ENCODE peak calls at places on chromosomes 3 and 15, in ten cellular contexts. S, H, Y, W, G, I, E, J, V and C are unnamed samples.

GRCh38 chr3:186454881-186455703 is 89.1 kb downstream of the CRYGS start:
- DNase-seq in S (no peak), H (no peak), Y (no peak), W (no peak), G (no peak), I (no peak), E (no peak), J (no peak), V (no peak), C (no peak)

GRCh38 chr3:143199998-143200909 is 80.7 kb downstream of the CHST2 start:
- DNase-seq in S (no peak), H (no peak), Y (no peak), W (no peak), G (no peak), I (no peak), E (no peak), J (no peak), V (no peak), C (no peak)

GRCh38 chr15:71743861-71744382 is 66.4 kb upstream of the NR2E3 start:
- DNase-seq in S (peak), H (no peak), Y (no peak), W (peak), G (peak), I (peak), E (no peak), J (no peak), V (no peak), C (no peak)

GRCh38 chr3:66655119-66655518 is 154.3 kb upstream of the LRIG1 start:
- DNase-seq in S (no peak), H (no peak), Y (no peak), W (no peak), G (no peak), I (no peak), E (no peak), J (no peak), V (no peak), C (no peak)

GRCh38 chr15:65738649-65739048 is 53.4 kb downstream of the DENND4A start:
- DNase-seq in S (no peak), H (no peak), Y (no peak), W (no peak), G (no peak), I (no peak), E (no peak), J (no peak), V (no peak), C (no peak)

GRCh38 chr3:119035014-119035346 is 334 bp upstream of the IGSF11 start:
- DNase-seq in S (no peak), H (no peak), Y (no peak), W (no peak), G (no peak), I (no peak), E (no peak), J (no peak), V (no peak), C (no peak)

GRCh38 chr15:80241508-80241907 is 10.5 kb downstream of the CTXND1 start:
- DNase-seq in S (no peak), H (no peak), Y (no peak), W (no peak), G (no peak), I (no peak), E (no peak), J (no peak), V (no peak), C (no peak)

GRCh38 chr15:67025719-67026118 is 39.7 kb upstream of the SMAD3 start:
- DNase-seq in S (no peak), H (no peak), Y (no peak), W (no peak), G (peak), I (no peak), E (no peak), J (no peak), V (peak), C (no peak)

GRCh38 chr3:127410137-127410488 is 122.3 kb upstream of the PRR20G start:
- DNase-seq in S (no peak), H (peak), Y (no peak), W (no peak), G (no peak), I (peak), E (peak), J (no peak), V (peak), C (no peak)

GRCh38 chr15:56045068-56045748 is 51.8 kb upstream of the NEDD4 start:
- DNase-seq in S (no peak), H (no peak), Y (no peak), W (no peak), G (no peak), I (no peak), E (no peak), J (no peak), V (no peak), C (no peak)

GRCh38 chr15:62464705-62465104 is 299.6 kb upstream of the C2CD4B start:
- DNase-seq in S (no peak), H (no peak), Y (no peak), W (no peak), G (no peak), I (no peak), E (no peak), J (no peak), V (peak), C (no peak)

GRCh38 chr15:28935316-28935715 is 49.5 kb downstream of the APBA2 start:
- DNase-seq in S (peak), H (no peak), Y (no peak), W (no peak), G (no peak), I (no peak), E (no peak), J (no peak), V (peak), C (no peak)

GRCh38 chr3:29466442-29466841 is 185.6 kb downstream of the RBMS3 start:
- DNase-seq in S (no peak), H (no peak), Y (no peak), W (no peak), G (no peak), I (no peak), E (no peak), J (no peak), V (no peak), C (no peak)

GRCh38 chr3:17605032-17605431 is 137.4 kb downstream of the TBC1D5 start:
- DNase-seq in S (no peak), H (no peak), Y (peak), W (no peak), G (no peak), I (no peak), E (no peak), J (no peak), V (no peak), C (no peak)

GRCh38 chr3:56076746-56077145 is 391.5 kb downstream of the ERC2 start:
- DNase-seq in S (no peak), H (no peak), Y (no peak), W (no peak), G (no peak), I (no peak), E (no peak), J (no peak), V (no peak), C (no peak)

GRCh38 chr3:108528459-108529231 is 18.2 kb upstream of the MYH15 start:
- DNase-seq in S (no peak), H (no peak), Y (no peak), W (peak), G (no peak), I (no peak), E (no peak), J (peak), V (no peak), C (peak)

GRCh38 chr3:174541708-174542107 is 317.4 kb upstream of the NAALADL2 start:
- DNase-seq in S (no peak), H (no peak), Y (no peak), W (no peak), G (no peak), I (no peak), E (no peak), J (no peak), V (no peak), C (no peak)

GRCh38 chr15:56815247-56815646 is 81.9 kb upstream of the ZNF280D start:
- DNase-seq in S (peak), H (no peak), Y (peak), W (no peak), G (peak), I (no peak), E (no peak), J (no peak), V (no peak), C (no peak)

GRCh38 chr3:131804565-131805133 is 230.2 kb downstream of the CPNE4 start:
- DNase-seq in S (no peak), H (no peak), Y (no peak), W (no peak), G (no peak), I (no peak), E (no peak), J (no peak), V (no peak), C (no peak)

GRCh38 chr3:179074656-179075055 is 3.0 kb upstream of the ZMAT3 start:
- DNase-seq in S (no peak), H (no peak), Y (no peak), W (no peak), G (no peak), I (no peak), E (no peak), J (no peak), V (no peak), C (no peak)

GRCh38 chr15:31245756-31246155 is 80.9 kb upstream of the KLF13 start:
- DNase-seq in S (no peak), H (no peak), Y (no peak), W (no peak), G (no peak), I (no peak), E (no peak), J (no peak), V (peak), C (no peak)

GRCh38 chr15:101070502-101071273 is 151.5 kb downstream of the LRRK1 start:
- DNase-seq in S (no peak), H (no peak), Y (no peak), W (no peak), G (no peak), I (no peak), E (no peak), J (no peak), V (no peak), C (no peak)

GRCh38 chr3:65894679-65895078 is 144.0 kb downstream of the MAGI1 start:
- DNase-seq in S (no peak), H (no peak), Y (no peak), W (no peak), G (no peak), I (no peak), E (no peak), J (no peak), V (no peak), C (no peak)

GRCh38 chr3:196192036-196193001 is 18.9 kb downstream of the ZDHHC19 start:
- DNase-seq in S (no peak), H (no peak), Y (no peak), W (no peak), G (peak), I (peak), E (no peak), J (peak), V (no peak), C (no peak)

GRCh38 chr15:100714749-100715342 is 112.5 kb downstream of the ASB7 start:
- DNase-seq in S (no peak), H (peak), Y (no peak), W (no peak), G (no peak), I (no peak), E (no peak), J (no peak), V (no peak), C (no peak)

GRCh38 chr3:38669668-38670067 is 20.2 kb upstream of the SCN5A start:
- DNase-seq in S (no peak), H (no peak), Y (no peak), W (no peak), G (no peak), I (no peak), E (no peak), J (no peak), V (no peak), C (no peak)

GRCh38 chr15:70854669-70854976 is 666 bp upstream of the LARP6 start:
- DNase-seq in S (no peak), H (no peak), Y (no peak), W (no peak), G (no peak), I (no peak), E (no peak), J (no peak), V (no peak), C (no peak)

GRCh38 chr3:151439652-151440125 is 21.2 kb downstream of the IGSF10 start:
- DNase-seq in S (peak), H (no peak), Y (peak), W (no peak), G (no peak), I (no peak), E (no peak), J (no peak), V (no peak), C (no peak)

GRCh38 chr3:126543457-126544090 is 15.2 kb downstream of the C3orf22 start:
- DNase-seq in S (no peak), H (peak), Y (no peak), W (no peak), G (peak), I (peak), E (no peak), J (no peak), V (peak), C (no peak)

GRCh38 chr3:160722331-160722730 is 33.7 kb upstream of the PPM1L start:
- DNase-seq in S (no peak), H (no peak), Y (no peak), W (no peak), G (no peak), I (no peak), E (no peak), J (no peak), V (no peak), C (no peak)

GRCh38 chr3:17810759-17811158 is 68.3 kb upstream of the TBC1D5 start:
- DNase-seq in S (peak), H (no peak), Y (peak), W (no peak), G (no peak), I (no peak), E (no peak), J (no peak), V (no peak), C (no peak)

GRCh38 chr15:97504031-97504430 is 456.5 kb upstream of the ARRDC4 start:
- DNase-seq in S (no peak), H (no peak), Y (no peak), W (no peak), G (no peak), I (no peak), E (no peak), J (no peak), V (no peak), C (no peak)

GRCh38 chr3:133295199-133295901 is 104.5 kb upstream of the BFSP2 start:
- DNase-seq in S (no peak), H (no peak), Y (no peak), W (peak), G (no peak), I (no peak), E (no peak), J (peak), V (no peak), C (no peak)

GRCh38 chr3:30349507-30349906 is 256.9 kb upstream of the TGFBR2 start:
- DNase-seq in S (no peak), H (no peak), Y (no peak), W (no peak), G (no peak), I (no peak), E (no peak), J (no peak), V (no peak), C (no peak)

GRCh38 chr15:47331796-47332480 is 385.4 kb upstream of the SEMA6D start:
- DNase-seq in S (no peak), H (no peak), Y (no peak), W (no peak), G (no peak), I (no peak), E (no peak), J (no peak), V (no peak), C (no peak)

GRCh38 chr15:29774900-29775299 is 47.4 kb downstream of the TJP1 start:
- DNase-seq in S (no peak), H (no peak), Y (peak), W (no peak), G (no peak), I (no peak), E (no peak), J (no peak), V (no peak), C (no peak)

GRCh38 chr15:40593130-40593529 is 919 bp upstream of the KNL1 start:
- DNase-seq in S (no peak), H (no peak), Y (no peak), W (no peak), G (no peak), I (no peak), E (no peak), J (no peak), V (no peak), C (no peak)

GRCh38 chr15:40595773-40596172 is 1.7 kb downstream of the KNL1 start:
- DNase-seq in S (no peak), H (no peak), Y (no peak), W (no peak), G (no peak), I (no peak), E (no peak), J (no peak), V (no peak), C (no peak)

GRCh38 chr15:40595219-40595618 is 1.2 kb downstream of the KNL1 start:
- DNase-seq in S (no peak), H (no peak), Y (no peak), W (no peak), G (no peak), I (no peak), E (no peak), J (no peak), V (no peak), C (no peak)

GRCh38 chr15:40594429-40594836 is 384 bp downstream of the KNL1 start:
- DNase-seq in S (peak), H (peak), Y (peak), W (peak), G (peak), I (no peak), E (no peak), J (peak), V (peak), C (peak)

GRCh38 chr15:40593588-40594428 is at the start of gene KNL1:
- DNase-seq in S (peak), H (peak), Y (peak), W (peak), G (peak), I (peak), E (peak), J (peak), V (peak), C (peak)
- TF ChIP-seq POLR2A in S (peak), H (no peak), Y (peak), W (peak), G (no peak), I (no peak), E (no peak), J (peak), V (no peak), C (no peak)

GRCh38 chr3:69318410-69318809 is 67.5 kb downstream of the FRMD4B start:
- DNase-seq in S (no peak), H (no peak), Y (no peak), W (no peak), G (no peak), I (no peak), E (no peak), J (no peak), V (no peak), C (no peak)

GRCh38 chr3:69309810-69310209 is 76.1 kb downstream of the FRMD4B start:
- DNase-seq in S (no peak), H (no peak), Y (peak), W (no peak), G (no peak), I (no peak), E (no peak), J (no peak), V (no peak), C (no peak)

GRCh38 chr3:69313251-69313650 is 72.6 kb downstream of the FRMD4B start:
- DNase-seq in S (no peak), H (no peak), Y (no peak), W (no peak), G (peak), I (no peak), E (no peak), J (no peak), V (no peak), C (no peak)
- TF ChIP-seq POLR2AphosphoS5 in S (no peak), H (no peak), Y (no peak), W (no peak), G (no peak), I (no peak), E (no peak), J (no peak), V (no peak), C (no peak)

GRCh38 chr3:87233805-87234204 is 6.7 kb downstream of the CHMP2B start:
- DNase-seq in S (no peak), H (no peak), Y (no peak), W (no peak), G (no peak), I (no peak), E (no peak), J (no peak), V (no peak), C (no peak)

DNA sequence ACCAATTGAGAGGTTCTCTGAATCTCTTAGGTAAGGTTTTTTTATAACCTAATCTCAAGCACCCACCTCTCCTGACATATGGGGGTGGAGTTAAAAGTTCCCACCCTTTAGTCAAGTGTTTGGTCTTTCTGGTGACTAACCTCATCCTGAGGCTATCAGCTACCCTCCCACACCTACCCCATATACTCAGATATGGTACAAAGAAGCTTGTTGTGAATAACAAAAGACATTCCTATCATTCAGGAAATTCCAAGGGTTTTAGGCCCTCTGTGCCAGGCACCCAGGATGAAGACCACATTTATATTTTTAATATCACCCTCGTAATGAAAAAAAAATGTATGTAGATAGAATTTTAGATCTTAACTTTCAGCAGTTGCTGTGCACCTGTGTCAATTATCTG is 9.0 kb downstream of the CHMP2B start:
- DNase-seq in S (no peak), H (no peak), Y (no peak), W (no peak), G (no peak), I (no peak), E (no peak), J (no peak), V (no peak), C (no peak)
- TF ChIP-seq POLR2A in S (no peak), H (no peak), Y (no peak), W (no peak), G (no peak), I (no peak), E (no peak), J (no peak), V (no peak), C (no peak)

GRCh38 chr3:122623430-122623829 is 46.0 kb downstream of the PARP15 start:
- DNase-seq in S (no peak), H (no peak), Y (no peak), W (no peak), G (no peak), I (no peak), E (no peak), J (no peak), V (no peak), C (no peak)
- TF ChIP-seq POLR2AphosphoS5 in S (no peak), H (no peak), Y (no peak), W (no peak), G (no peak), I (no peak), E (no peak), J (no peak), V (no peak), C (no peak)

DNA sequence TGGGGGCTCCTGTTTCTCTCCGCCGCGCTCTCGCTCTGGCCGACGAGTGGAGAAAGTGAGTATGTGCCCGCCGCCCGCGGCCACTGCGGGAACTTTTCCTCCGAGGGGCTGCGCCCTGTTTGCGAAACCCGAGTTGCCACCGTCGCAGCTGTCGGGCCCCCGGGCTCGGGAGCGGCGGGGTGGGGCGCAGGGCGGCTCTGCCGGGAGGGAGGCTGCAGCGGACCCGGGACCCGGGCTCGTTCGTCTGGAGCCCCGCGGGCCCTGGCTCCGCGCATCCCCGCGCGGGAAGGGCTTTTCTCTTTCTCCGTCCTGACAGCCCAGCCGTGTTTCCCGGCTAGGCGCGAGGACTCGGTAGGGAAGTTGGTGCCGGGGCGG is 1.3 kb downstream of the IGF1R start:
- DNase-seq in S (no peak), H (no peak), Y (no peak), W (peak), G (peak), I (peak), E (no peak), J (no peak), V (peak), C (no peak)
- TF ChIP-seq POLR2A in S (no peak), H (no peak), Y (no peak), W (no peak), G (no peak), I (no peak), E (no peak), J (no peak), V (no peak), C (no peak)

GRCh38 chr3:101942356-101942755 is 93.0 kb downstream of the NFKBIZ start:
- DNase-seq in S (no peak), H (no peak), Y (no peak), W (no peak), G (no peak), I (no peak), E (no peak), J (no peak), V (no peak), C (no peak)

GRCh38 chr3:101941253-101942039 is 92.1 kb downstream of the NFKBIZ start:
- DNase-seq in S (no peak), H (no peak), Y (no peak), W (no peak), G (no peak), I (no peak), E (no peak), J (no peak), V (no peak), C (no peak)

GRCh38 chr3:101938262-101938847 is 89.0 kb downstream of the NFKBIZ start:
- DNase-seq in S (peak), H (no peak), Y (no peak), W (no peak), G (no peak), I (no peak), E (no peak), J (no peak), V (no peak), C (peak)

GRCh38 chr3:101939391-101939790 is 90.1 kb downstream of the NFKBIZ start:
- DNase-seq in S (no peak), H (no peak), Y (no peak), W (no peak), G (no peak), I (no peak), E (no peak), J (no peak), V (no peak), C (no peak)

GRCh38 chr3:101940521-101940992 is 91.2 kb downstream of the NFKBIZ start:
- DNase-seq in S (peak), H (no peak), Y (no peak), W (no peak), G (no peak), I (no peak), E (no peak), J (no peak), V (peak), C (no peak)
- TF ChIP-seq POLR2AphosphoS5 in S (no peak), H (no peak), Y (no peak), W (no peak), G (no peak), I (peak), E (no peak), J (no peak), V (peak), C (no peak)

GRCh38 chr3:36944641-36945270 is at the start of gene TRANK1:
- DNase-seq in S (no peak), H (peak), Y (no peak), W (peak), G (peak), I (peak), E (peak), J (no peak), V (peak), C (peak)
- TF ChIP-seq POLR2A in S (no peak), H (no peak), Y (no peak), W (no peak), G (peak), I (no peak), E (no peak), J (no peak), V (no peak), C (no peak)